ENCODE peak calls at places on chromosomes 13 and 19, in nine cellular contexts. T is RWPE2, D is kidney, X is B cell, N is endothelial cell, Q is astrocyte of the spinal cord, V is breast epithelium, Z is HCT116, B is heart right ventricle. O is an unnamed sample.

GRCh38 chr19:15374796-15375440 is 4.7 kb downstream of the AKAP8 start:
- DNase-seq in T (no peak), D (peak; percentile 95), X (no peak), N (no peak), Q (no peak), V (no peak), Z (no peak), B (peak; percentile 81), O (no peak)

GRCh38 chr13:50126378-50127016 is 111.3 kb downstream of the KCNRG start:
- DNase-seq in T (no peak), D (peak; percentile 68), X (no peak), N (no peak), Q (peak; percentile 52), V (no peak), Z (no peak), B (no peak), O (no peak)

GRCh38 chr19:41478171-41478570 is 35.2 kb downstream of the ERICH4 start:
- DNase-seq in T (no peak), D (peak; percentile 66), X (no peak), N (peak; percentile 10), Q (no peak), V (no peak), Z (no peak), B (peak; percentile 17), O (no peak)

GRCh38 chr19:1501200-1501595 is 10.2 kb downstream of the REEP6 start:
- DNase-seq in T (no peak), D (no peak), X (no peak), N (no peak), Q (no peak), V (peak; percentile 90), Z (no peak), B (no peak), O (no peak)

GRCh38 chr19:16076958-16077611 is 790 bp downstream of the TPM4 start:
- DNase-seq in T (no peak), D (peak; percentile 89), X (no peak), N (peak; percentile 55), Q (no peak), V (peak; percentile 75), Z (no peak), B (peak; percentile 69), O (no peak)

GRCh38 chr13:84445776-84446175 is 563.5 kb upstream of the SLITRK1 start:
- DNase-seq in T (peak; percentile 72), D (no peak), X (no peak), N (no peak), Q (peak; percentile 25), V (no peak), Z (no peak), B (no peak), O (no peak)

GRCh38 chr19:17762505-17763229 is 11.4 kb downstream of the FCHO1 start:
- DNase-seq in T (no peak), D (no peak), X (no peak), N (no peak), Q (peak; percentile 61), V (no peak), Z (no peak), B (no peak), O (no peak)

GRCh38 chr19:15200575-15201364 is at the start of gene NOTCH3:
- DNase-seq in T (no peak), D (peak; percentile 77), X (no peak), N (peak; percentile 52), Q (no peak), V (no peak), Z (no peak), B (peak; percentile 47), O (no peak)

GRCh38 chr13:76854894-76855293 is 31.3 kb downstream of the KCTD12 start:
- DNase-seq in T (no peak), D (no peak), X (no peak), N (no peak), Q (peak; percentile 28), V (no peak), Z (no peak), B (no peak), O (no peak)

GRCh38 chr19:45508931-45509691 is 1.8 kb downstream of the VASP start:
- DNase-seq in T (no peak), D (peak; percentile 94), X (peak; percentile 69), N (peak; percentile 78), Q (peak; percentile 80), V (peak; percentile 77), Z (no peak), B (peak; percentile 79), O (peak; percentile 85)

GRCh38 chr13:75480691-75481175 is 1.2 kb downstream of the TBC1D4 start:
- DNase-seq in T (peak; percentile 72), D (peak; percentile 89), X (no peak), N (peak; percentile 36), Q (peak; percentile 58), V (peak; percentile 69), Z (peak; percentile 63), B (peak; percentile 59), O (peak; percentile 50)

GRCh38 chr13:103812966-103813365 is 746.7 kb upstream of the SLC10A2 start:
- DNase-seq in T (no peak), D (no peak), X (no peak), N (no peak), Q (peak; percentile 41), V (no peak), Z (no peak), B (no peak), O (no peak)
- TF ChIP-seq CTCF in T (no peak), D (no peak), X (no peak), N (no peak), Q (no peak), V (no peak), Z (no peak), B (no peak), O (no peak)

GRCh38 chr13:43965446-43965845 is 85.7 kb downstream of the LACC1 start:
- DNase-seq in T (no peak), D (no peak), X (no peak), N (no peak), Q (no peak), V (no peak), Z (no peak), B (no peak), O (no peak)

GRCh38 chr13:43964698-43965097 is 85.0 kb downstream of the LACC1 start:
- DNase-seq in T (no peak), D (no peak), X (no peak), N (no peak), Q (no peak), V (no peak), Z (no peak), B (no peak), O (no peak)

GRCh38 chr13:43961909-43962308 is 82.2 kb downstream of the LACC1 start:
- DNase-seq in T (no peak), D (no peak), X (no peak), N (no peak), Q (no peak), V (no peak), Z (no peak), B (no peak), O (no peak)

GRCh38 chr13:43959291-43959690 is 79.6 kb downstream of the LACC1 start:
- DNase-seq in T (no peak), D (no peak), X (no peak), N (no peak), Q (no peak), V (no peak), Z (no peak), B (no peak), O (no peak)

GRCh38 chr13:43963726-43964125 is 84.0 kb downstream of the LACC1 start:
- DNase-seq in T (no peak), D (no peak), X (no peak), N (no peak), Q (no peak), V (no peak), Z (peak; percentile 8), B (no peak), O (no peak)
- TF ChIP-seq CTCF in T (no peak), D (no peak), X (no peak), N (no peak), Q (no peak), V (no peak), Z (no peak), B (no peak), O (peak; percentile 20)

GRCh38 chr13:102317593-102317992 is 84.3 kb downstream of the FGF14 start:
- DNase-seq in T (no peak), D (peak; percentile 87), X (no peak), N (no peak), Q (peak; percentile 5), V (no peak), Z (no peak), B (peak; percentile 78), O (no peak)
- TF ChIP-seq CTCF in T (no peak), D (no peak), X (no peak), N (no peak), Q (no peak), V (no peak), Z (no peak), B (no peak), O (no peak)

DNA sequence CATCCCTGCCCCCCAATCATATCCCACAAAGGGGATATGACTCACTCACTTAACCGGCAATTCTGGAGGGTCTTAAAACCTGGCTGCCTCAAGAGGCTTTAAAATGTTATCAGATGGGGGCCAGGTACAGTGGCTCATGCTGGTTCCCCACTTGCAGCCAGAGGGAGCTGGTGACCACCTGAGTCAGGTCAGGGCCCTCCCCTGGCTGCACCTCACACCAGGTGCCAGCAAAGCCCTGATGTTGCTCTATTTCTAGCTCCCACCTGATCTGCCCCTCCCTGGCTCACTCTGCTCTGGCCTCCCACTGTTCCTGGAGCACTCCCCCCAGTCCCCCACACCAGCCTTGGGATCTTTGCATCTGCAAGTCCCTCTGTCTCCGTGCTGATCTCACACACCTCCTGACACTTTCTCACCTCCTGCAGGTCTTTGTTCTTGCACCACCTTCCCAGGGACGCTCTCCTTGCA is 14.2 kb downstream of the HPN start:
- DNase-seq in T (no peak), D (no peak), X (no peak), N (no peak), Q (no peak), V (no peak), Z (no peak), B (no peak), O (no peak)
- TF ChIP-seq CTCF in T (peak; percentile 62), D (peak; percentile 25), X (peak; percentile 24), N (no peak), Q (peak; percentile 23), V (no peak), Z (peak; percentile 69), B (no peak), O (peak; percentile 48)

GRCh38 chr13:21371011-21371410 is 88.1 kb downstream of the ZDHHC20 start:
- DNase-seq in T (no peak), D (no peak), X (no peak), N (no peak), Q (peak; percentile 22), V (no peak), Z (no peak), B (no peak), O (no peak)

DNA sequence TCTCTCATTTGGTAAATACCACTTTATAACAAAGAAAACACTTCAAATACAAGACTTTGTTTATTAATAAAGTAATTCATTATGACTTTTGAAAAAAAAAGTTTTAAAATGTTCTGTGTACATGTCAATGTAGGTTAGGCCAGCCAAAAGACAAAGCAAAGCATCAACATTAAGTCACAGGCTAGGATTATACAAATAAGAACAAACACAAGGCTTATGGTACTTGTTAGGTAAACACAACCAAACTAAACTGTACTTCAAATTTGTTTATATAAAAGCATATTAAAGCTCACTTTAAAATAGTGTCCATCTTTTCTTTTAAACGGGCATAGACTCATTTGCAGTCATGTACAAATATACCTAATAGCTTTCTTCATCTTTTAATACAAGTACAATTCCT is 86.6 kb downstream of the ZDHHC20 start:
- DNase-seq in T (no peak), D (no peak), X (no peak), N (no peak), Q (no peak), V (no peak), Z (no peak), B (no peak), O (no peak)
- TF ChIP-seq CTCF in T (no peak), D (no peak), X (no peak), N (no peak), Q (no peak), V (no peak), Z (no peak), B (no peak), O (no peak)

GRCh38 chr13:99196466-99197256 is 4.0 kb upstream of the UBAC2 start:
- DNase-seq in T (no peak), D (no peak), X (no peak), N (no peak), Q (peak; percentile 13), V (no peak), Z (peak; percentile 54), B (no peak), O (no peak)
- TF ChIP-seq CTCF in T (no peak), D (no peak), X (peak; percentile 66), N (no peak), Q (peak; percentile 29), V (no peak), Z (no peak), B (no peak), O (peak; percentile 38)